ENCODE peak calls at places on chromosomes 6 and 20, in eight cellular contexts. H, M, A, N, Q, J, T and K are unnamed samples. For H3K4me1 and H3K9me3, the result is how much of the 10 kb centered on the place peaks cover.

GRCh38 chr6:43856005-43856765 is 86.2 kb downstream of the VEGFA start:
- DNase-seq in T (no peak), N (peak), H (no peak), Q (no peak), M (peak), J (no peak), A (peak), K (peak)

GRCh38 chr6:33424855-33425667 is 5.2 kb downstream of the SYNGAP1 start:
- DNase-seq in T (no peak), N (no peak), A (no peak), J (no peak), M (peak), H (no peak), Q (no peak), K (no peak)

GRCh38 chr20:17026346-17026745 is 200.5 kb upstream of the PCSK2 start:
- DNase-seq in H (no peak), Q (no peak), A (peak), J (no peak), M (no peak), T (no peak), N (no peak), K (no peak)

GRCh38 chr6:13427838-13428527 is 59.4 kb downstream of the GFOD1 start:
- DNase-seq in J (peak), H (peak), A (no peak), N (no peak), M (no peak), T (no peak), Q (no peak), K (no peak)

GRCh38 chr20:37524221-37524700 is 3.2 kb downstream of the NNAT start:
- DNase-seq in Q (no peak), T (no peak), A (no peak), N (no peak), J (no peak), M (no peak), H (no peak), K (peak)

GRCh38 chr20:43658068-43658722 is 8.7 kb upstream of the MYBL2 start:
- DNase-seq in J (no peak), M (no peak), H (no peak), N (no peak), T (no peak), Q (no peak), A (peak), K (no peak)

GRCh38 chr6:34059136-34059731 is 86.7 kb downstream of the GRM4 start:
- DNase-seq in A (peak), J (no peak), T (no peak), Q (no peak), N (no peak), M (no peak), H (no peak), K (no peak)

GRCh38 chr20:19880256-19881079 is 122.4 kb downstream of the RIN2 start:
- DNase-seq in H (no peak), J (no peak), T (no peak), N (no peak), M (no peak), Q (no peak), A (peak), K (no peak)

GRCh38 chr6:26065952-26066380 is 21.3 kb upstream of the HFE start:
- DNase-seq in T (no peak), N (peak), H (peak), Q (no peak), J (no peak), M (peak), A (peak), K (peak)

GRCh38 chr6:33696538-33697518 is 14.7 kb downstream of the UQCC2 start:
- DNase-seq in T (peak), Q (no peak), H (peak), J (no peak), A (peak), M (no peak), N (no peak), K (no peak)

GRCh38 chr6:104956663-104957294 is at the start of gene LIN28B:
- DNase-seq in J (no peak), A (no peak), M (no peak), Q (no peak), H (no peak), N (no peak), T (no peak), K (no peak)

GRCh38 chr6:104955927-104956662 is 812 bp upstream of the LIN28B start:
- DNase-seq in M (no peak), T (no peak), J (no peak), Q (no peak), H (no peak), N (no peak), A (no peak), K (no peak)

GRCh38 chr6:104954091-104954797 is 2.7 kb upstream of the LIN28B start:
- DNase-seq in H (no peak), Q (no peak), A (no peak), N (no peak), T (no peak), J (no peak), M (no peak), K (no peak)

GRCh38 chr6:104953410-104953953 is 3.4 kb upstream of the LIN28B start:
- DNase-seq in H (no peak), N (no peak), M (no peak), J (no peak), T (no peak), Q (no peak), A (no peak), K (no peak)

DNA sequence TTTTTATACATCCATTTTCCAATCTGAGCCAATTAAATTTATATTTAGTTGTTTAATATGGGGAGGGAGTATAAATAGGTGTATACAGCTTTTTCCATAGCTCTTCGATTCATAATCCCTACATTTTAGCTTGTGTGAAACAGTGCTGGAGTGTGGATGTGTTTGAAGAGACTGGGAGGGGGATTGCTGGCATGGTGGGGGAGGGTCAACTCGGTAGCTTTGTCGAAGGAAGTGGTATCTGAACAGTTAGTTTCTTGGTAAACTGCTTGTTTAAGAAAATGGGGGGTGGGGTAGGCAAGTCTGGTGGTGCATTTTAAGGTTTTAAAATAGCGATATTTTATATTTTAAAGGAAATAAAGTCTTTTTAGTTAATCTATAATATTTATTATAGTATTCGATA is 1.4 kb upstream of the LIN28B start:
- DNase-seq in Q (no peak), J (no peak), H (no peak), A (no peak), N (no peak), T (no peak), M (no peak), K (no peak)
- H3K4me1 ChIP-seq in Q (under half), J (under half), H (under half), A (under half), N (under half), T (under half), M (under half), K (under half)

DNA sequence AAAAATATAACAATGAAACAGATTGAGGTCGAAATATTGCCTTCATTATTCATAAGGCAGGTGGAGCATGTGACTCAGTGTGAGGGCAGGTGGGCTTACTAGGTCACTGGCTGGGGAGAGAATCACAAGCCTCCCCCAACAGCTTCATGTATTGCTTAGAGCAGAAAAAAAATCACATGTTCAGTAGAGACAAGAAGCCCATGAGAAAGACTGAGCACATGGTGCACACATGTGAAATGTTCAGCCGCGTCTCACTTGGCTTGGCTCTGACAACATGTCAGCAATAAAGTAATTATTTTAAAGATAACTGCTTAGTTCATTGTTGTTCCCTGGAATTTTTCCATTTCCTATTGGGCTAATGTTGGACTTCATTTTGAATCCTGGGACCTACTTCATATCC is 222.7 kb downstream of the C6orf118 start:
- DNase-seq in Q (no peak), N (no peak), A (no peak), M (no peak), H (no peak), J (no peak), T (no peak), K (no peak)
- H3K9me3 ChIP-seq in Q (under half), N (under half), A (under half), M (under half), H (under half), J (under half), T (under half), K (under half)

DNA sequence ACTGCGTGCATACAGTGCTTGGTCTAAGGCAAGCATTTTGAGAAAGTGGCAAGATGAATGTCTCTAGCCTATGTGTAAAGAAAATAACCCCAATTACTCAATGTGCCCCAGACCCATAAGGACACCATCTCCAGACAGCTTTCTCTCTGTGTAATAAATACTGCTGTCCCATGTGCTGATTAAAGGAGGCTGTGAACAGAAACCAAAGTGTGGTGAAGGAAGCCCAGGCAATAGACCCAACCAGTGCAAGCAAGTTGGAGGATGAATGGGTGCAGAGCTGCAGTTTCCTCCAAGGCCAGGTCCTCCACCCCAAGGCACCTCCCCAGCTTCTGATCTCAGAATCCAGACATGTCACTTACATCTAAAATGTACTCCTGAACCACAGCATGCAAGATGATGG is 60.6 kb downstream of the TRAM2 start:
- DNase-seq in A (no peak), T (no peak), M (no peak), H (no peak), J (no peak), Q (no peak), N (no peak), K (no peak)
- H3K4me1 ChIP-seq in A (half or more), T (half or more), M (under half), H (under half), J (half or more), Q (half or more), N (under half), K (under half)

DNA sequence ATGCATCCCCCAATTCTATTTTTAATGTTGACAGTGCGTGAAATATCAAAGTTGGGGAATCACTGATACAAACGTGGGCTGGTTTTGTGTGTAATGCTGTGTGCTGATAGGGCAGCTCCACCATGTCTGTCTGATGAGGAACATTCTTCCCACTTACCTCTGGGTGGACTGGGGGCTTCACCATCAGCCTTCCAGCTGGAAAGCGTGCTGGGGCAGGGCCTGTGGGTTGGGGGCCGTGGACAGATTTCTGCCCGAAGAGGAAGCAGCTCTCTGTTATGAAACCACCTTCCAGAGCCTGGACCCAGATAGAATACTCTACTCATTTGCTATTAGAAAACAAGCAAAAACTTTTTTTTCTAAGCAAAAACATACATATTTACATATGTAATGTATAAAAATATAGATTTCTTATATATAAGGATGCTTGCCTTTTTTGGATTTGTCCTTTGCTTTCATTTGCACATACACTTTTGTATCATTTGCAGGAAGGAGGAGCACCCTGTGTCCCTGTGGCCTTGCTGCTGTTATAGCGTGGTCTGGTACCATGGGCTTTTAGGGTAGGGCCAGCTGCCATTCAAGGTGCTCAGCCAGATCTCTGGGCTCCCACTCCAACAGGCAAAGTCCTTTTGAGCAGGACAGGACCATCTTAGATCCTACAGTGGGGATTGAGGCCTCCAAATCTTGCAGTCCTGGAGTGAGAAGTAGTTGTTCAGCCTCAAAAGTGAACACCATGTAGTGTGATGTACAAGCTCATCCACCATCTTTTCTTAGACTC is 48.1 kb downstream of the DUSP22 start:
- DNase-seq in T (peak), H (no peak), A (no peak), J (no peak), M (no peak), Q (no peak), N (no peak), K (no peak)
- H3K9me3 ChIP-seq in T (under half), H (under half), A (under half), J (under half), M (under half), Q (under half), N (under half), K (under half)

GRCh38 chr6:129641344-129641743 is 68.6 kb downstream of the ARHGAP18 start:
- DNase-seq in Q (no peak), T (no peak), H (no peak), N (no peak), M (no peak), J (no peak), A (peak), K (no peak)
- H3K4me1 ChIP-seq in Q (under half), T (under half), H (under half), N (under half), M (half or more), J (under half), A (under half), K (under half)

DNA sequence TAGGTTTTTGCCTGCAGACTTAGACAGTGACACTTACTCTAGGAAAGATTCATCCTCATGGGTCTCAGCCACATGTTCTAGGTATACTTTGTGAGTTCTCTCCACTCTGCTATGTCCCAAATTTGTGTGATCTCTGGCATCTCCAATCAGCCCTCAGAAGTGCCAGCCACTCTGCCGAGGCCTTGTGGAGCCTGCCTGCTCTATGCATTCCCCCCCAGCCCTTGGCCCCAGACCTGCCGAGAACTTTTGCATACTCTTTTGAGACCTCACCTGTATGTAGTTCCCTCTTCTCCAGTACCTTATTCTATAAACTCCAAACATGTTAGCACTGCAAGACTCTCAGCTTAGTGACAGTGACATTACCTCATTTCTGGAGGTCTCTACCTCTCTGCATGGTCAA is 2170.5 kb upstream of the DEFB115 start:
- DNase-seq in Q (no peak), M (no peak), N (no peak), T (no peak), J (no peak), A (no peak), H (no peak), K (no peak)
- H3K9me3 ChIP-seq in Q (under half), M (under half), N (under half), T (under half), J (under half), A (under half), H (under half), K (under half)

GRCh38 chr20:31604567-31605030 is 490 bp upstream of the ID1 start:
- DNase-seq in T (no peak), M (no peak), A (no peak), H (no peak), N (no peak), J (no peak), Q (no peak), K (no peak)
- H3K4me1 ChIP-seq in T (half or more), M (under half), A (under half), H (under half), N (under half), J (half or more), Q (under half), K (under half)